ENCODE peak calls at places on chromosomes 12 and 14, in nine cellular contexts. H is breast epithelium; R is transverse colon; Y is fibroblast of mammary gland; P is adipocyte; S is CD4-positive, CD25-positive, alpha-beta regulatory T cell; V is A549; W is dorsolateral prefrontal cortex; L is lower lobe of right lung. O is an unnamed sample.
A peak's percentile ranks its signal among the peaks of the same experiment; 100 is the strongest.

GRCh38 chr14:53355581-53356112 is 202.5 kb upstream of the DDHD1 start:
- DNase-seq in L (no peak), P (peak; percentile 60), Y (peak; percentile 66), V (peak; percentile 40), R (no peak), W (no peak), H (no peak), S (no peak), O (peak; percentile 37)

GRCh38 chr12:52848661-52849255 is at the start of gene KRT78:
- DNase-seq in Y (no peak), P (no peak), L (no peak), V (no peak), H (no peak), S (no peak), W (no peak), R (no peak), O (peak; percentile 18)

GRCh38 chr12:104694711-104695110 is 238.0 kb downstream of the CHST11 start:
- DNase-seq in Y (peak; percentile 71), R (no peak), S (no peak), V (no peak), P (no peak), L (no peak), H (no peak), W (no peak), O (no peak)

GRCh38 chr12:96241484-96242256 is 47.5 kb downstream of the ELK3 start:
- DNase-seq in H (no peak), W (no peak), P (no peak), S (peak; percentile 63), Y (peak; percentile 89), V (peak; percentile 31), L (peak; percentile 71), R (peak; percentile 42), O (peak; percentile 95)

GRCh38 chr12:12209675-12210074 is 57.2 kb downstream of the LRP6 start:
- DNase-seq in H (no peak), V (no peak), W (no peak), R (no peak), S (no peak), L (no peak), P (no peak), Y (no peak), O (no peak)

GRCh38 chr12:11771895-11772502 is 122.5 kb downstream of the ETV6 start:
- DNase-seq in R (no peak), V (no peak), P (no peak), L (no peak), S (no peak), H (no peak), W (no peak), Y (peak; percentile 25), O (peak; percentile 55)

GRCh38 chr14:25046301-25046943 is 3.5 kb downstream of the STXBP6 start:
- DNase-seq in P (peak; percentile 19), L (no peak), H (no peak), Y (no peak), R (no peak), V (no peak), W (no peak), S (no peak), O (no peak)

GRCh38 chr12:89259831-89260230 is 92.5 kb downstream of the DUSP6 start:
- DNase-seq in R (no peak), Y (peak; percentile 19), W (no peak), P (no peak), L (no peak), H (no peak), V (no peak), S (no peak), O (peak; percentile 54)

GRCh38 chr12:27905285-27906126 is 67.0 kb downstream of the PTHLH start:
- DNase-seq in Y (no peak), H (no peak), W (no peak), R (no peak), S (no peak), P (no peak), L (no peak), V (no peak), O (no peak)

GRCh38 chr12:50564948-50565297 is 60.1 kb downstream of the DIP2B start:
- DNase-seq in V (no peak), H (no peak), R (no peak), W (no peak), P (no peak), S (no peak), Y (no peak), L (no peak), O (no peak)

GRCh38 chr14:54893151-54893760 is 9.4 kb downstream of the GCH1 start:
- DNase-seq in Y (peak; percentile 69), V (peak; percentile 56), H (no peak), R (no peak), W (no peak), P (peak; percentile 83), S (no peak), L (no peak), O (peak; percentile 65)

GRCh38 chr14:50347521-50347920 is 35.4 kb downstream of the DMAC2L start:
- DNase-seq in Y (peak; percentile 71), P (peak; percentile 50), W (no peak), V (peak; percentile 42), L (no peak), H (no peak), S (no peak), R (no peak), O (no peak)

GRCh38 chr12:47433876-47434275 is 272.0 kb downstream of the RPAP3 start:
- DNase-seq in S (no peak), W (no peak), L (no peak), H (no peak), P (no peak), Y (peak; percentile 5), V (no peak), R (no peak), O (no peak)

GRCh38 chr12:86660488-86661171 is 404.4 kb upstream of the MGAT4C start:
- DNase-seq in W (no peak), H (no peak), P (peak; percentile 47), Y (peak; percentile 83), L (no peak), V (peak; percentile 95), S (no peak), R (no peak), O (peak; percentile 73)

GRCh38 chr12:114480309-114481199 is 74.6 kb upstream of the TBX5 start:
- DNase-seq in Y (peak; percentile 45), S (no peak), W (no peak), H (no peak), P (peak; percentile 58), V (no peak), L (no peak), R (no peak), O (no peak)

GRCh38 chr12:58364389-58365086 is 423.2 kb downstream of the ATP23 start:
- DNase-seq in Y (peak; percentile 99), V (peak; percentile 77), P (peak; percentile 96), H (no peak), L (no peak), R (no peak), W (no peak), S (no peak), O (peak; percentile 75)

GRCh38 chr12:93426406-93426805 is 15.3 kb downstream of the UBE2N start:
- DNase-seq in Y (no peak), P (no peak), H (no peak), S (no peak), R (no peak), W (no peak), L (no peak), V (no peak), O (no peak)

GRCh38 chr12:57552692-57553321 is 3.0 kb downstream of the KIF5A start:
- DNase-seq in V (no peak), L (no peak), P (peak; percentile 8), Y (peak; percentile 28), S (no peak), W (no peak), H (no peak), R (no peak), O (peak; percentile 93)

GRCh38 chr12:52321433-52321832 is 235 bp upstream of the KRT83 start:
- DNase-seq in S (no peak), R (no peak), V (no peak), L (no peak), Y (no peak), H (no peak), P (no peak), W (no peak), O (peak; percentile 5)

GRCh38 chr12:46546634-46547273 is 174.2 kb upstream of the SLC38A2 start:
- DNase-seq in P (peak; percentile 13), V (no peak), H (no peak), W (no peak), Y (peak; percentile 72), R (no peak), L (no peak), S (no peak), O (no peak)

GRCh38 chr12:22190-22529 is 44.4 kb upstream of the IQSEC3 start:
- DNase-seq in S (no peak), H (no peak), P (no peak), L (no peak), W (no peak), Y (no peak), R (no peak), V (no peak), O (peak; percentile 71)

GRCh38 chr12:6312529-6313325 is 2.2 kb downstream of the PLEKHG6 start:
- DNase-seq in P (peak; percentile 38), L (peak; percentile 79), R (peak; percentile 92), S (no peak), V (no peak), Y (no peak), H (peak; percentile 81), W (no peak), O (peak; percentile 91)

GRCh38 chr14:76768671-76769500 is 7.6 kb downstream of the VASH1 start:
- DNase-seq in Y (no peak), V (no peak), S (no peak), L (no peak), H (no peak), R (no peak), W (no peak), P (no peak), O (no peak)
- H3K4me3 ChIP-seq in Y (no peak overlapping the region), V (no peak overlapping the region), S (no peak overlapping the region), L (no peak overlapping the region), H (no peak overlapping the region), R (no peak overlapping the region), W (no peak overlapping the region), P (no peak overlapping the region), O (no peak overlapping the region)

GRCh38 chr14:92277031-92277430 is 45.9 kb upstream of the SLC24A4 start:
- DNase-seq in P (no peak), L (no peak), S (no peak), W (no peak), H (no peak), R (no peak), V (no peak), Y (no peak), O (peak; percentile 45)
- H3K4me3 ChIP-seq in P (no peak overlapping the region), L (no peak overlapping the region), S (no peak overlapping the region), W (no peak overlapping the region), H (no peak overlapping the region), R (no peak overlapping the region), V (no peak overlapping the region), Y (no peak overlapping the region), O (no peak overlapping the region)

DNA sequence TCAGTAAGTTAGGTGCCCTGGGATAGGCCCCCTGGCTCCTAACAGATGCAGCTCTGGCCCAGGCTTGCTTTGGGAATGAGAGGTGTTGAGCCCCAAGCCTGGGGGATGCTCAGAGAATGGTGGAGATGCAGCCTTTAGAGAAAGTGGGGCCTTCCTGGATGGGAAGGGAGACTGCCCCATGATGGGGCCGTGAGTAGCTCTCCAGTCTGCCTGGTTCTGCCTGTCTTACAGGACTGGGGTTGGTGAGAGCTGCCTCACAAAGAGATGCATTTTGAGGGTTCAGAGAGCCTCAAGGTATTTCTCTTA is 523 bp upstream of the VRTN start:
- DNase-seq in W (no peak), Y (no peak), V (no peak), L (no peak), H (no peak), P (no peak), S (no peak), R (no peak), O (no peak)
- H3K4me3 ChIP-seq in W (no peak overlapping the region), Y (no peak overlapping the region), V (no peak overlapping the region), L (no peak overlapping the region), H (no peak overlapping the region), P (no peak overlapping the region), S (no peak overlapping the region), R (no peak overlapping the region), O (no peak overlapping the region)

GRCh38 chr12:116274552-116275375 is 2.7 kb downstream of the MED13L start:
- DNase-seq in W (no peak), L (no peak), V (no peak), R (no peak), Y (no peak), P (no peak), S (no peak), H (no peak), O (no peak)
- H3K4me3 ChIP-seq in W (peak overlapping the region; percentile 79), L (peak overlapping the region; percentile 79), V (peak overlapping the region; percentile 71), R (peak overlapping the region; percentile 86), Y (peak overlapping the region; percentile 90), P (peak overlapping the region; percentile 89), S (peak overlapping the region; percentile 77), H (peak overlapping the region; percentile 70), O (peak overlapping the region; percentile 90)

O was measured in osteoblast.